ENCODE peak calls at places on chromosomes 16 and 17, in eight cellular contexts. One of them, this sample, is unnamed.
A peak's percentile ranks its signal among the peaks of the same experiment; 100 is the strongest.

GRCh38 chr17:66357037-66357436 is 54.6 kb downstream of the PRKCA start:
- DNase-seq in psoas muscle: no peak
- DNase-seq in AG09309: no peak
- DNase-seq in neural crest cell: no peak
- DNase-seq in HFFc6: peak; percentile 21
- DNase-seq in CD4-positive, alpha-beta T cell: no peak
- DNase-seq in AG09319: no peak
- DNase-seq in CD8-positive, alpha-beta T cell: no peak
- DNase-seq in this sample: peak; percentile 44

GRCh38 chr17:43931062-43931571 is 11.2 kb downstream of the PPY start:
- DNase-seq in neural crest cell: no peak
- DNase-seq in psoas muscle: no peak
- DNase-seq in AG09309: no peak
- DNase-seq in CD4-positive, alpha-beta T cell: no peak
- DNase-seq in HFFc6: no peak
- DNase-seq in AG09319: no peak
- DNase-seq in CD8-positive, alpha-beta T cell: no peak
- DNase-seq in this sample: no peak

GRCh38 chr17:10316986-10317834 is 55.6 kb downstream of the MYH13 start:
- DNase-seq in AG09309: no peak
- DNase-seq in CD4-positive, alpha-beta T cell: no peak
- DNase-seq in psoas muscle: peak; percentile 67
- DNase-seq in AG09319: peak; percentile 19
- DNase-seq in neural crest cell: peak; percentile 50
- DNase-seq in CD8-positive, alpha-beta T cell: no peak
- DNase-seq in HFFc6: peak; percentile 65
- DNase-seq in this sample: peak; percentile 30

GRCh38 chr16:31201511-31202401 is 804 bp downstream of the PYCARD start:
- DNase-seq in AG09319: no peak
- DNase-seq in AG09309: no peak
- DNase-seq in psoas muscle: peak; percentile 37
- DNase-seq in HFFc6: no peak
- DNase-seq in neural crest cell: no peak
- DNase-seq in CD4-positive, alpha-beta T cell: peak; percentile 29
- DNase-seq in CD8-positive, alpha-beta T cell: no peak
- DNase-seq in this sample: peak; percentile 62

GRCh38 chr17:20073056-20073979 is 64.2 kb downstream of the SPECC1 start:
- DNase-seq in CD4-positive, alpha-beta T cell: peak; percentile 28
- DNase-seq in psoas muscle: peak; percentile 51
- DNase-seq in neural crest cell: no peak
- DNase-seq in AG09309: no peak
- DNase-seq in AG09319: no peak
- DNase-seq in HFFc6: no peak
- DNase-seq in CD8-positive, alpha-beta T cell: peak; percentile 60
- DNase-seq in this sample: peak; percentile 34

GRCh38 chr17:61361084-61361483 is 38.6 kb upstream of the TBX2 start:
- DNase-seq in CD4-positive, alpha-beta T cell: no peak
- DNase-seq in AG09309: peak; percentile 65
- DNase-seq in psoas muscle: no peak
- DNase-seq in HFFc6: peak; percentile 68
- DNase-seq in neural crest cell: no peak
- DNase-seq in AG09319: peak; percentile 39
- DNase-seq in CD8-positive, alpha-beta T cell: no peak
- DNase-seq in this sample: no peak

GRCh38 chr17:78343433-78344201 is 16.3 kb downstream of the SOCS3 start:
- DNase-seq in psoas muscle: no peak
- DNase-seq in CD8-positive, alpha-beta T cell: peak; percentile 84
- DNase-seq in AG09309: no peak
- DNase-seq in AG09319: no peak
- DNase-seq in HFFc6: no peak
- DNase-seq in neural crest cell: no peak
- DNase-seq in CD4-positive, alpha-beta T cell: peak; percentile 80
- DNase-seq in this sample: peak; percentile 77

GRCh38 chr17:45430738-45431530 is 1.7 kb downstream of the ARHGAP27 start:
- DNase-seq in psoas muscle: no peak
- DNase-seq in CD4-positive, alpha-beta T cell: no peak
- DNase-seq in neural crest cell: no peak
- DNase-seq in HFFc6: no peak
- DNase-seq in AG09309: no peak
- DNase-seq in CD8-positive, alpha-beta T cell: no peak
- DNase-seq in AG09319: no peak
- DNase-seq in this sample: no peak

GRCh38 chr17:65542595-65542994 is 18.9 kb downstream of the AXIN2 start:
- DNase-seq in psoas muscle: no peak
- DNase-seq in AG09309: no peak
- DNase-seq in AG09319: no peak
- DNase-seq in CD8-positive, alpha-beta T cell: no peak
- DNase-seq in neural crest cell: no peak
- DNase-seq in HFFc6: no peak
- DNase-seq in CD4-positive, alpha-beta T cell: no peak
- DNase-seq in this sample: no peak

GRCh38 chr16:27822529-27823437 is 240.7 kb downstream of the GSG1L start:
- DNase-seq in neural crest cell: no peak
- DNase-seq in CD8-positive, alpha-beta T cell: no peak
- DNase-seq in AG09319: no peak
- DNase-seq in AG09309: no peak
- DNase-seq in HFFc6: no peak
- DNase-seq in psoas muscle: no peak
- DNase-seq in CD4-positive, alpha-beta T cell: no peak
- DNase-seq in this sample: no peak

GRCh38 chr17:1904273-1905052 is 74.7 kb downstream of the RPA1 start:
- DNase-seq in AG09319: no peak
- DNase-seq in psoas muscle: no peak
- DNase-seq in CD4-positive, alpha-beta T cell: no peak
- DNase-seq in AG09309: no peak
- DNase-seq in CD8-positive, alpha-beta T cell: no peak
- DNase-seq in HFFc6: no peak
- DNase-seq in neural crest cell: no peak
- DNase-seq in this sample: no peak

GRCh38 chr17:1907216-1907631 is 77.4 kb downstream of the RPA1 start:
- DNase-seq in psoas muscle: peak; percentile 30
- DNase-seq in HFFc6: no peak
- DNase-seq in AG09319: no peak
- DNase-seq in CD4-positive, alpha-beta T cell: no peak
- DNase-seq in AG09309: no peak
- DNase-seq in neural crest cell: no peak
- DNase-seq in CD8-positive, alpha-beta T cell: no peak
- DNase-seq in this sample: no peak

GRCh38 chr17:1905190-1905919 is 75.5 kb downstream of the RPA1 start:
- DNase-seq in neural crest cell: no peak
- DNase-seq in CD8-positive, alpha-beta T cell: no peak
- DNase-seq in AG09319: no peak
- DNase-seq in CD4-positive, alpha-beta T cell: no peak
- DNase-seq in psoas muscle: no peak
- DNase-seq in HFFc6: no peak
- DNase-seq in AG09309: no peak
- DNase-seq in this sample: no peak

GRCh38 chr17:1907818-1908698 is 78.3 kb downstream of the RPA1 start:
- DNase-seq in AG09309: no peak
- DNase-seq in CD4-positive, alpha-beta T cell: peak; percentile 8
- DNase-seq in AG09319: no peak
- DNase-seq in neural crest cell: peak; percentile 28
- DNase-seq in CD8-positive, alpha-beta T cell: no peak
- DNase-seq in HFFc6: no peak
- DNase-seq in psoas muscle: peak; percentile 27
- DNase-seq in this sample: no peak

DNA sequence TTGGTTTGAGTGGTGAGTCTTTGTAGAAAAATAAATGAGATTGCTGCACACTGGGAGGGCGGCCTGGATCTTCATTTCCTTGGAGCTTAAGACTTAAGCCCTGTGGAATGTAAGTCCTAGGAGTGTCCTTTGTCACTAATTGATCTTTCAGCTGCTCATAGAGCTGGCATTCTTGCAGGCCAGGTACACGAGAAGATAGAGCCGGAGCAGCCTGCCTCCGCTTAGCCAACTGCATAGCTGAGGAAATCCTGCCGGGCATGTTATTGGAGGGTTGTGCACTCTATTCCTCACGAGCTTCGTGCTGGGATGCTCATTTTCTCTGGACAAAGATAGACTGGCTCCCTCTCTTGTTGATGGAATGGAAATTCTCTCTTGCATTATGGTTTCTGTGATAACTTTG is 76.8 kb downstream of the RPA1 start:
- DNase-seq in neural crest cell: no peak
- DNase-seq in HFFc6: no peak
- DNase-seq in CD4-positive, alpha-beta T cell: no peak
- DNase-seq in AG09319: no peak
- DNase-seq in AG09309: no peak
- DNase-seq in psoas muscle: no peak
- DNase-seq in CD8-positive, alpha-beta T cell: no peak
- DNase-seq in this sample: no peak
- TF ChIP-seq CTCF in neural crest cell: no peak
- TF ChIP-seq CTCF in HFFc6: no peak
- TF ChIP-seq CTCF in CD4-positive, alpha-beta T cell: no peak
- TF ChIP-seq CTCF in AG09319: no peak
- TF ChIP-seq CTCF in AG09309: peak; percentile 3
- TF ChIP-seq CTCF in psoas muscle: no peak
- TF ChIP-seq CTCF in CD8-positive, alpha-beta T cell: no peak
- TF ChIP-seq CTCF in this sample: no peak

DNA sequence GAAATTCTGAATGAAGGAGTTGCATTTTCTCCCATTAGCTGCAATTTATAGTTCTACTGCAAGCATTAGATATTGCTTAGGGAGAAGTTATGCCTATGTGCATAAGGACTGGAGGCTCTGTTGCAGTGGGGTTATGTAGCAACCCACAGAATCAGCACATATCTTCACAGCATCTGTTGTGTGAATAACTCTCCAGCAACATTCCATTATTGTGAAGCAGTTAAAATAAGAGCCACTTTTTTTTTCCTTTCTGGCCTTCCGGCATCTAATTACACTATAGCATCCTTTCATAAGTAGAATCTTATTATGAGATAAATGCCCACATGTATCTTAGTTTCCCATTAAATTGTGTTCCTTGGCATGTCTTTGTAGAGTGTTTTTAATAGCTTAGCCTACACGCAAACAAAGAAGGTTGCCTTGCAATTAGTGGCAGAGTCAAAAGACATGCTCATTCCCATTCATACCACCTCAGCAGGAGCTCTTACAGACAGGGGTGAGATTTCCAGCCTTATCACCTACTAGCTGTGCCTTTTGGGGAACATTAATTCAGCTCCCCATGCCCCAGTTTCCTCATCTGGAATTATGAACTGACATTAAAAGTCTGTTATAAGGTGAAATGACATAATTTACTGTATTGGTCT is 596.0 kb upstream of the GOT2 start:
- DNase-seq in CD8-positive, alpha-beta T cell: no peak
- DNase-seq in HFFc6: peak; percentile 13
- DNase-seq in CD4-positive, alpha-beta T cell: no peak
- DNase-seq in psoas muscle: no peak
- DNase-seq in AG09309: no peak
- DNase-seq in AG09319: no peak
- DNase-seq in neural crest cell: no peak
- DNase-seq in this sample: no peak
- TF ChIP-seq CTCF in CD8-positive, alpha-beta T cell: no peak
- TF ChIP-seq CTCF in HFFc6: no peak
- TF ChIP-seq CTCF in CD4-positive, alpha-beta T cell: no peak
- TF ChIP-seq CTCF in psoas muscle: no peak
- TF ChIP-seq CTCF in AG09309: no peak
- TF ChIP-seq CTCF in AG09319: no peak
- TF ChIP-seq CTCF in neural crest cell: no peak
- TF ChIP-seq CTCF in this sample: no peak

DNA sequence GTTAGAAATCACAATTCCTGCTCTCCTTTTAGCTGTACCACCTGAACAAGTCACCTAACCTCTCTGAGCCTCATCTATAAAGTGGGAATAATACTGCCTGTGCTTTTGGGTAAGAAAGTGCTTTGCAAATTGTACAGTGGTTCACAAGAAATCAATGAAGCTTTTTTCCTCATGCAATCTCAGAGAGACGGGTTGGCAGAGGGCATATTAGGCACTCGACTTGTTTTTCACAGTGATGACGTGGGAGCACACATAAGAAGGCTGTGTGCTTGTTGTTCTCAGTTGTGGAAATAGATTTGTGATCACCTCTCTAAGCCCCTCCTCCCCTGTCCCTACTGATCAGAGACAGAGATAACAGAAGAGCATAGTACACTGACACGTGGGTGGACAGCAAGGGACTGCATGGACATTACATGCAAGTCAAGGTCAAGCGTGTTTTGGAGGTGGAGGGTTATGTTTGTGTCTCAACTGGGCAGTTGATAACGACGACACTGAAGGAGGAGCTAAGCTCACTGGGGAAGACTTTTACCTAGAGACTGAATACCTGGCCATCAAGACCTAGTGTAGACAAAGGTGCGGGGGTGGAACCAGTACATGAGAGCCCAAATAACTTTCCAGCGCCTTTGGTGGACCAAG is 1.7 kb upstream of the GPT2 start:
- DNase-seq in AG09319: no peak
- DNase-seq in psoas muscle: no peak
- DNase-seq in HFFc6: no peak
- DNase-seq in AG09309: no peak
- DNase-seq in CD4-positive, alpha-beta T cell: no peak
- DNase-seq in CD8-positive, alpha-beta T cell: no peak
- DNase-seq in neural crest cell: no peak
- DNase-seq in this sample: no peak
- TF ChIP-seq CTCF in AG09319: no peak
- TF ChIP-seq CTCF in psoas muscle: no peak
- TF ChIP-seq CTCF in HFFc6: no peak
- TF ChIP-seq CTCF in AG09309: no peak
- TF ChIP-seq CTCF in CD4-positive, alpha-beta T cell: no peak
- TF ChIP-seq CTCF in CD8-positive, alpha-beta T cell: no peak
- TF ChIP-seq CTCF in neural crest cell: no peak
- TF ChIP-seq CTCF in this sample: no peak

GRCh38 chr16:20678242-20678641 is 19.2 kb downstream of the ACSM1 start:
- DNase-seq in CD8-positive, alpha-beta T cell: no peak
- DNase-seq in HFFc6: no peak
- DNase-seq in AG09319: no peak
- DNase-seq in AG09309: no peak
- DNase-seq in CD4-positive, alpha-beta T cell: no peak
- DNase-seq in psoas muscle: no peak
- DNase-seq in neural crest cell: no peak
- DNase-seq in this sample: no peak

GRCh38 chr16:20675488-20676267 is 21.8 kb downstream of the ACSM1 start:
- DNase-seq in HFFc6: no peak
- DNase-seq in psoas muscle: no peak
- DNase-seq in AG09309: no peak
- DNase-seq in neural crest cell: no peak
- DNase-seq in AG09319: no peak
- DNase-seq in CD4-positive, alpha-beta T cell: no peak
- DNase-seq in CD8-positive, alpha-beta T cell: peak; percentile 29
- DNase-seq in this sample: peak; percentile 22

GRCh38 chr16:20676268-20676828 is 21.1 kb downstream of the ACSM1 start:
- DNase-seq in HFFc6: no peak
- DNase-seq in neural crest cell: no peak
- DNase-seq in psoas muscle: no peak
- DNase-seq in AG09319: no peak
- DNase-seq in AG09309: no peak
- DNase-seq in CD8-positive, alpha-beta T cell: no peak
- DNase-seq in CD4-positive, alpha-beta T cell: no peak
- DNase-seq in this sample: no peak

GRCh38 chr16:20674684-20675487 is 22.6 kb downstream of the ACSM1 start:
- DNase-seq in AG09309: no peak
- DNase-seq in CD8-positive, alpha-beta T cell: no peak
- DNase-seq in HFFc6: no peak
- DNase-seq in psoas muscle: no peak
- DNase-seq in AG09319: no peak
- DNase-seq in neural crest cell: no peak
- DNase-seq in CD4-positive, alpha-beta T cell: no peak
- DNase-seq in this sample: no peak

DNA sequence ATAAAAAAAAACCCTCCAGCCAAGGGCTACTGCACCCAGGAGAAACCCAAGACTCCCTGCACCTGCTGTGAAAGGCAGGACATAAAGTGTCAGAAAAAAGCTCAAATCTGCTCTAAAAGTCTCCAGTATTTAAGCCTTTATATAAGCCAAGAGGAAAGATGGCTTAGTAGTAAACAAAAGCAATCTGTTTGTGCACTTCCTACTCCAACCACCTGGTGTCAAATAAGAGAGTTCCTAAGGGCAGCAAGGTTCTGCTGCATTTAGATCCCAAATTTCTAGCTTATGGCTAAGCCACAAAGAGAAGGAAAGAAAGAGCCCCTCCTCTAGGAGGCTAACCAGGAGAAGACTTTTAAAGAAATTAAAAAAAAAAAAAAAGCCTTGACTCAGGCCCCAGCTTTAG is 20.6 kb downstream of the ACSM1 start:
- DNase-seq in AG09319: no peak
- DNase-seq in CD8-positive, alpha-beta T cell: no peak
- DNase-seq in psoas muscle: no peak
- DNase-seq in HFFc6: no peak
- DNase-seq in AG09309: no peak
- DNase-seq in neural crest cell: no peak
- DNase-seq in CD4-positive, alpha-beta T cell: no peak
- DNase-seq in this sample: no peak
- TF ChIP-seq CTCF in AG09319: no peak
- TF ChIP-seq CTCF in CD8-positive, alpha-beta T cell: no peak
- TF ChIP-seq CTCF in psoas muscle: no peak
- TF ChIP-seq CTCF in HFFc6: no peak
- TF ChIP-seq CTCF in AG09309: no peak
- TF ChIP-seq CTCF in neural crest cell: peak; percentile 45
- TF ChIP-seq CTCF in CD4-positive, alpha-beta T cell: no peak
- TF ChIP-seq CTCF in this sample: peak; percentile 6

This sample was measured in DND-41.